ENCODE peak calls at places on chromosomes 3 and 15, in five cellular contexts. W, T, U, V and C are unnamed samples.

GRCh38 chr15:96322401-96323249 is 7.9 kb upstream of the NR2F2 start:
- DNase-seq in T (no peak), U (peak), V (no peak), W (peak), C (no peak)

GRCh38 chr3:124032881-124033359 is 41.0 kb upstream of the ROPN1 start:
- DNase-seq in T (peak), W (peak), U (peak), V (peak), C (peak)

GRCh38 chr3:3799173-3800075 is at the start of gene LRRN1:
- DNase-seq in W (peak), V (peak), T (peak), U (peak), C (peak)

GRCh38 chr3:156024904-156025303 is 95.5 kb upstream of the KCNAB1 start:
- DNase-seq in T (no peak), W (no peak), V (no peak), U (no peak), C (no peak)

GRCh38 chr3:36891651-36892268 is 53.1 kb downstream of the TRANK1 start:
- DNase-seq in T (no peak), U (peak), W (no peak), V (no peak), C (peak)

GRCh38 chr3:157175678-157176077 is 15.7 kb upstream of the CCNL1 start:
- DNase-seq in T (no peak), U (no peak), V (peak), W (peak), C (no peak)

GRCh38 chr3:98504534-98504933 is 7.1 kb downstream of the OR5K2 start:
- DNase-seq in W (no peak), V (no peak), U (no peak), T (no peak), C (no peak)

GRCh38 chr3:18124501-18124900 is 300.6 kb downstream of the SATB1 start:
- DNase-seq in T (no peak), U (no peak), W (no peak), V (no peak), C (no peak)

GRCh38 chr15:45795487-45796069 is 160.7 kb downstream of the SQOR start:
- DNase-seq in T (peak), W (no peak), U (peak), V (no peak), C (no peak)

GRCh38 chr3:127544151-127544805 is 46.3 kb downstream of the TPRA1 start:
- DNase-seq in U (peak), T (peak), W (peak), V (peak), C (peak)